ENCODE peak calls at places on chromosomes 13 and 19, in five cellular contexts. P is endodermal cell, Y is heart left ventricle, E is epithelial cell of esophagus, N is heart right ventricle. J is an unnamed sample.

GRCh38 chr19:45177817-45178261 is at the start of gene TRAPPC6A:
- DNase-seq in P (no peak), Y (no peak), E (peak; percentile 97), N (no peak), J (no peak)

GRCh38 chr13:22092791-22093545 is 422.1 kb downstream of the FGF9 start:
- DNase-seq in P (no peak), Y (no peak), E (no peak), N (no peak), J (no peak)

GRCh38 chr13:99432637-99433542 is 68.4 kb upstream of the TM9SF2 start:
- DNase-seq in P (peak; percentile 92), Y (peak; percentile 89), E (peak; percentile 76), N (peak; percentile 55), J (peak; percentile 72)

GRCh38 chr13:53064721-53065120 is 36.1 kb downstream of the OLFM4 start:
- DNase-seq in P (no peak), Y (no peak), E (no peak), N (no peak), J (no peak)

GRCh38 chr19:39277598-39277997 is 9.4 kb downstream of the IFNL2 start:
- DNase-seq in P (no peak), Y (no peak), E (peak; percentile 22), N (no peak), J (no peak)

GRCh38 chr13:29868581-29868980 is 18.2 kb upstream of the UBL3 start:
- DNase-seq in P (no peak), Y (no peak), E (no peak), N (no peak), J (no peak)

GRCh38 chr13:33639640-33640080 is 178.3 kb upstream of the RFC3 start:
- DNase-seq in P (no peak), Y (no peak), E (peak; percentile 86), N (no peak), J (no peak)

GRCh38 chr13:61777902-61778301 is 362.3 kb upstream of the PCDH20 start:
- DNase-seq in P (no peak), Y (no peak), E (no peak), N (no peak), J (no peak)

GRCh38 chr19:1884291-1884718 is 991 bp downstream of the ABHD17A start:
- DNase-seq in P (peak; percentile 51), Y (no peak), E (peak; percentile 32), N (no peak), J (no peak)

GRCh38 chr19:3672993-3673392 is 27.3 kb downstream of the PIP5K1C start:
- DNase-seq in P (peak; percentile 76), Y (no peak), E (no peak), N (no peak), J (no peak)

GRCh38 chr19:4077800-4078683 is 11.3 kb upstream of the ZBTB7A start:
- DNase-seq in P (peak; percentile 68), Y (peak; percentile 88), E (no peak), N (peak; percentile 84), J (peak; percentile 52)

GRCh38 chr19:32067686-32068085 is 277.7 kb upstream of the ZNF507 start:
- DNase-seq in P (peak; percentile 86), Y (no peak), E (no peak), N (no peak), J (no peak)

GRCh38 chr19:2627855-2628254 is 74.6 kb downstream of the GNG7 start:
- DNase-seq in P (no peak), Y (no peak), E (peak; percentile 52), N (no peak), J (no peak)

GRCh38 chr13:111474136-111475002 is 153.9 kb downstream of the TEX29 start:
- DNase-seq in P (peak; percentile 68), Y (no peak), E (peak; percentile 40), N (no peak), J (no peak)

GRCh38 chr13:58712191-58712590 is 1080.6 kb downstream of the PCDH17 start:
- DNase-seq in P (peak; percentile 81), Y (no peak), E (no peak), N (no peak), J (no peak)

GRCh38 chr19:17117250-17117789 is 41.7 kb downstream of the MYO9B start:
- DNase-seq in P (no peak), Y (no peak), E (no peak), N (no peak), J (no peak)

GRCh38 chr19:44611812-44612295 is 1.5 kb upstream of the IGSF23 start:
- DNase-seq in P (no peak), Y (no peak), E (no peak), N (no peak), J (no peak)

GRCh38 chr19:46049597-46049996 is 8.8 kb upstream of the IGFL4 start:
- DNase-seq in P (peak; percentile 89), Y (no peak), E (no peak), N (no peak), J (no peak)

GRCh38 chr13:113785051-113786010 is 26.3 kb downstream of the TMEM255B start:
- DNase-seq in P (peak; percentile 24), Y (no peak), E (peak; percentile 83), N (no peak), J (no peak)

GRCh38 chr13:63425131-63425530 is 2009.5 kb upstream of the PCDH20 start:
- DNase-seq in P (no peak), Y (no peak), E (no peak), N (no peak), J (no peak)

GRCh38 chr19:16520986-16521624 is 21.1 kb downstream of the CHERP start:
- DNase-seq in P (no peak), Y (no peak), E (no peak), N (no peak), J (no peak)

GRCh38 chr19:51726049-51726448 is 2.3 kb upstream of the HAS1 start:
- DNase-seq in P (peak; percentile 59), Y (peak; percentile 72), E (peak; percentile 99), N (peak; percentile 29), J (no peak)

GRCh38 chr19:38711726-38712153 is 32.5 kb downstream of the CAPN12 start:
- DNase-seq in P (no peak), Y (peak; percentile 77), E (no peak), N (peak; percentile 60), J (no peak)

DNA sequence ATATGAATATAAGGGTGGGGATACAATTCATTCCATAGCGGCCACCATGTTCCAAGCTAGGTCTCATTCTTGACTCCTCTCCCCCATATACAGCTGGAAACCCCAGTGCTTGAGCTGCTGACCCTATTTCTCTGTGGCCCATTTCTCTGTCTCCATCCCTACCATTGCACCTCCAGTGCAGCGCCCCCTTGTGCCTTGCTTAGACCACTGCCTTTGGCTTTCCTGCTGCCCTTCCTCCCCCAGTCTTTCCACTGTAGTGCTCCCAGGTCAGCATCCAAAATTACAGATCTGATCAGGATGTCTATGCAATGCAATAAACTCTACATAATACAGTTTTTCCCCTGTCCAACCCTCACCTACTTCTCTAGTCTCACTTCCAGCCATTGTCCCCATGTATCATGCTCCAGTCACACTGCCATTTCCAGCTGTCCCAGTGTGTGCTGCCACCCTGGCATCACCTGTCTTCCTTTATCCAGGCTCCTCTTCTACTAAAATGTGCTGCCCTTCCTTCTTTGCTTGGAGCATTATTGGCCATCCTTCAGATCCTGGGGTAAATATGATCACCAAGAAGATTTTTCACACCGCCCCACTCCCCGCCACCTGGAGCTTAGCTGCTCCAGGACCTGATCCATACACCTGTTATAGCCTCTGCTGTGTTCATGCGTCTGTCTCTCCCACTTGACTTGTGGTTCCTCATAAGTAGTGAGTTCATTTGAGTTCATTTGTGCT is 199.4 kb upstream of the IPO5 start:
- DNase-seq in P (peak; percentile 81), Y (no peak), E (no peak), N (no peak), J (no peak)
- TF ChIP-seq CTCF in P (peak; percentile 68), Y (no peak), E (no peak), N (no peak), J (no peak)

GRCh38 chr13:38670627-38671026 is 16.2 kb upstream of the FREM2 start:
- DNase-seq in P (no peak), Y (no peak), E (peak; percentile 46), N (no peak), J (no peak)
- TF ChIP-seq CTCF in P (no peak), Y (no peak), E (peak; percentile 41), N (no peak), J (no peak)

GRCh38 chr19:18346091-18346490 is 5.7 kb downstream of the PGPEP1 start:
- DNase-seq in P (peak; percentile 88), Y (no peak), E (peak; percentile 60), N (no peak), J (no peak)
- TF ChIP-seq CTCF in P (peak; percentile 53), Y (no peak), E (no peak), N (no peak), J (no peak)

DNA sequence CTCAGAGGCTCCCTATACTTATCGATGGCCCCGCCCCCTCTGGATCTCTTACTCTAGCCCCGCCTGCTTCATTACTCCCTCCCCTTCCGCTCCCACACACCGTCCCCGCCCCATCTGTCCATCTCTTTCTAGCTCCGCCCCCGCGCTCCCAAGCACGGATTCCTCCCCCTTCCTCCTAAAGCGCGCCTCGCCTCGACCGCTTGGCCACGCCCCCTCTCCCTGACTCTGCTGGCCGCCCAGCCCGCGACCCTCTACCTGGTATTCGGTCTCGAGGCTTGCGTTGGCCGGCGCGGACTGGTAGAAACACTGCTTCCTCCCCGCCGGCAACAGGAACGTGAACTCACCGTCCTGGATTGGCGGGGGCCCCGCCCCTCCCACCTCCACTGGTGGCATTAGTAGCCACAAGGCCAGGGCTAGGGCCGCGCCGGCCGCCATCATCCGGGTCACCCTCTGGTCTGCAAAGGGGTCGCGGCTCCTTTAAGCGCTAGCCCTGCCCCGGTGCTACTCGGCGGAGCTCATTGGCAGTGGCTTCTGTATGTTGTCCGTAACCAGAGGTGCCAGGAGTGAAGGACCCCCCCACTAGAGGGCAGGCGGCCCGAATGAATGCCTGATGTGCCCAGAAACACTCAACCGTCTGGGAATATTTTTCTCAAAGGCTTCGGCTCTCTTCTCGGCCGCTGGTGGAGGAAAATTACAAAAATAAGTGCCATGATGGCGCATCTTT is at the start of gene TMED1:
- DNase-seq in P (peak; percentile 100), Y (peak; percentile 98), E (peak; percentile 100), N (peak; percentile 97), J (peak; percentile 86)
- TF ChIP-seq CTCF in P (peak; percentile 44), Y (peak; percentile 12), E (no peak), N (no peak), J (no peak)

DNA sequence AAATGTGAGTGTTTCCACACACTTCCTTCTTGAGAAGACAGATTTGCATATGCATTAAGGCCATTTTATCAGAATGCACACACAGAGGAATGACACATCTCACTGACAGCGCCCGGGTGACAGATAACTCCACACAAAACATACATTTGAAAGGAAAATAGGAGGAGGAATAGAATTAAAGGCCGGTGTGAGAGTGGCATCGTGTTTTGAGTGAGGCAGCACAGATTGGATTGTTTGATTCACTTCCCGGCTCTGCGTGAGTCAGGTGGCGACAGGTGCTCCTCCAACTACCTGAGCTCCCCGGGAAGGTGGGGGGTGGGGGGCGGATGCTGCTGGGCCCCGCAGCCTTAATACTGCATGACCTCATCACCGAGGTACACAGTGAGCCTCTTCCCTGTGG is 429.0 kb downstream of the TSHZ3 start:
- DNase-seq in P (no peak), Y (no peak), E (no peak), N (no peak), J (no peak)
- TF ChIP-seq CTCF in P (no peak), Y (no peak), E (no peak), N (no peak), J (no peak)

GRCh38 chr19:18428173-18428836 is 9.1 kb downstream of the SSBP4 start:
- DNase-seq in P (no peak), Y (no peak), E (no peak), N (no peak), J (no peak)
- TF ChIP-seq CTCF in P (no peak), Y (no peak), E (no peak), N (no peak), J (no peak)

GRCh38 chr19:49327878-49328544 is 3.0 kb upstream of the SLC6A16 start:
- DNase-seq in P (peak; percentile 73), Y (no peak), E (peak; percentile 49), N (no peak), J (no peak)
- TF ChIP-seq CTCF in P (peak; percentile 82), Y (peak; percentile 31), E (peak; percentile 76), N (peak; percentile 29), J (no peak)

GRCh38 chr13:20938302-20938701 is 35.8 kb upstream of the XPO4 start:
- DNase-seq in P (no peak), Y (no peak), E (no peak), N (no peak), J (no peak)
- TF ChIP-seq CTCF in P (peak; percentile 15), Y (no peak), E (no peak), N (no peak), J (no peak)